ENCODE peak calls at places on chromosomes 2 and 18, in nine cellular contexts. W is gastrocnemius medialis, X is neural crest cell, K is IMR-90, U is GM06990, Q is astrocyte of the spinal cord, L is heart left ventricle, Y is foreskin keratinocyte, P is mucosa of descending colon. B is an unnamed sample.

GRCh38 chr2:23988371-23988770 is 21.5 kb upstream of the MFSD2B start:
- DNase-seq in W (no peak), X (no peak), K (peak; percentile 4), U (no peak), Q (no peak), L (no peak), Y (no peak), P (no peak), B (no peak)

GRCh38 chr2:241256168-241256545 is 59.3 kb downstream of the HDLBP start:
- DNase-seq in W (no peak), X (no peak), K (no peak), U (no peak), Q (no peak), L (no peak), Y (no peak), P (no peak), B (no peak)

GRCh38 chr18:67151366-67151765 is 365.2 kb downstream of the DSEL start:
- DNase-seq in W (no peak), X (peak; percentile 19), K (no peak), U (no peak), Q (no peak), L (no peak), Y (no peak), P (no peak), B (no peak)

GRCh38 chr2:162928356-162928755 is 89.8 kb upstream of the KCNH7 start:
- DNase-seq in W (no peak), X (no peak), K (no peak), U (no peak), Q (no peak), L (no peak), Y (peak; percentile 46), P (no peak), B (no peak)

GRCh38 chr18:63315879-63316278 is 3.7 kb downstream of the BCL2 start:
- DNase-seq in W (no peak), X (no peak), K (no peak), U (no peak), Q (no peak), L (no peak), Y (no peak), P (no peak), B (no peak)

GRCh38 chr2:100615471-100615870 is 52.7 kb downstream of the PDCL3 start:
- DNase-seq in W (no peak), X (no peak), K (no peak), U (no peak), Q (no peak), L (peak; percentile 29), Y (no peak), P (no peak), B (no peak)

GRCh38 chr2:202178342-202178958 is 59.9 kb downstream of the SUMO1 start:
- DNase-seq in W (peak; percentile 38), X (peak; percentile 61), K (peak; percentile 79), U (no peak), Q (peak; percentile 81), L (peak; percentile 35), Y (no peak), P (no peak), B (peak; percentile 54)

GRCh38 chr2:177543007-177543760 is 150.6 kb downstream of the AGPS start:
- DNase-seq in W (no peak), X (no peak), K (peak; percentile 81), U (no peak), Q (peak; percentile 92), L (no peak), Y (no peak), P (no peak), B (no peak)

GRCh38 chr2:52918551-52918950 is 849.1 kb upstream of the CHAC2 start:
- DNase-seq in W (no peak), X (no peak), K (peak; percentile 93), U (no peak), Q (peak; percentile 65), L (no peak), Y (peak; percentile 10), P (no peak), B (no peak)

GRCh38 chr2:166179201-166179600 is 51.4 kb upstream of the SCN1A start:
- DNase-seq in W (no peak), X (no peak), K (peak; percentile 35), U (no peak), Q (peak; percentile 47), L (no peak), Y (no peak), P (no peak), B (no peak)
- TF ChIP-seq CTCF in W (no peak), X (no peak), K (peak; percentile 54), U (no peak), Q (peak; percentile 21), L (peak; percentile 7), Y (peak; percentile 63), P (no peak), B (no peak)

GRCh38 chr2:171889808-171890207 is 4.2 kb downstream of the SLC25A12 start:
- DNase-seq in W (no peak), X (no peak), K (no peak), U (no peak), Q (no peak), L (no peak), Y (no peak), P (no peak), B (no peak)

GRCh38 chr2:171893196-171893823 is 734 bp downstream of the SLC25A12 start:
- DNase-seq in W (no peak), X (no peak), K (no peak), U (no peak), Q (no peak), L (no peak), Y (no peak), P (no peak), B (no peak)

GRCh38 chr2:171895781-171896180 is 1.7 kb upstream of the SLC25A12 start:
- DNase-seq in W (no peak), X (no peak), K (no peak), U (no peak), Q (no peak), L (no peak), Y (no peak), P (no peak), B (no peak)

GRCh38 chr2:171894612-171894947 is 536 bp upstream of the SLC25A12 start:
- DNase-seq in W (no peak), X (no peak), K (no peak), U (no peak), Q (no peak), L (no peak), Y (no peak), P (no peak), B (no peak)

DNA sequence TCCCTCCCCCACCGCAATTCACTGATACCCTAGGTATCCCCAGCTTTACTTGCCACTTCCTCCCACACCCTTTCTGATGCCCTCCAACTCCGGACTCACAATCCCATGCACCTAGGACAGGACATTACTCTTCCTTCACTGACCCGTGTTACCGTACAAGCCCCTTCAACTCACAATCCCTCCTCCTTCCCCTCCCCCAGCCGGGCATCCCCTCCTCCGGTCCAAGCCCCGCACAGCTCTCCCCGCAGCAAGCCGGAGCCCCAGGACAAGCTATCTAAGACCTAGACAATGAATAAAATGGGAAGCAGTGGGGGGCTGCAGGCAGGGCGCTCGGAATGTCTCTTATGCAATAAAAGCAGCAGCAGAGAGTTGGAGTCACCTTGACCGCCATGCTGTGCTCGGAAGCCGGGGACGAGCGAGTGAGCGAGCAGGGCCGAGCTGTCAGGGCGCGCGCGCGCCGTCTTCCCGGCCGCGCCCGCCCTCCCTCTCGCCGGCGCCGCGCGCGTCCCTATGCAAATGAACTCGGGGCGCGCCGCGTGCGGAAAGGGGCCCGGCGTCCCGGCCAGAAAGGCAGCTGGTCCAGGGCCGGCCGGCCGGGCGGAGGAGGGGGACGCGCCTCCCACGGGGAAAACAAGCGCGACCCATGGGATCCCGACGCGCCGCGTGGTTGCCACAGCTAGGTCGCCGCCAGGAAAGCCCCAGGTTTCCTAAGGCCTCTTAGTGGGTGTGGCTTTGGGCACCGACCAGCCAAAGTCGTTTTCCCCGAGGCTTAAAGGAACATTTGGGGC is at the start of gene SLC25A12:
- DNase-seq in W (peak; percentile 87), X (peak; percentile 65), K (peak; percentile 73), U (peak; percentile 91), Q (peak; percentile 79), L (peak; percentile 87), Y (peak; percentile 54), P (peak; percentile 89), B (peak; percentile 96)
- TF ChIP-seq CTCF in W (no peak), X (no peak), K (no peak), U (no peak), Q (no peak), L (no peak), Y (no peak), P (no peak), B (no peak)

DNA sequence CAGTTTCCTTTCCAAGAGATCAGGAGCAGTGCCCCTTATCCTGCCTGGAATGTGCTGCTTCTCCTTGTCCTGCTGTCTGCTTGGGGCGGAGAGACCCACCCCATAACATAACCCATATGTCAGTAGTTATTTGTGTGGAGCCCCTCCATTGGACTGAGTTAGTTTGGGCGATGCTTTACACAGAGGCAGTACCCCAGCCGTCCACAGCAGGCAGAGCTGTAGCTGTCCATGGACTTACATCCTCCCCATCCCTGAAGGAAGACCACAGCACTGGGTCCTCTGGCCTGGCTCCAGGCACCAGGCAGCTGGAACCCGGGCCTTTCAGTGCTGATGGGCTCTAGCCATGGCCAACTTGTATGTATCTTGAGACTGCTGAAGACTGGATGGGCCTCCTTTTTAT is 20.3 kb downstream of the GKN2 start:
- DNase-seq in W (no peak), X (no peak), K (no peak), U (no peak), Q (no peak), L (no peak), Y (no peak), P (no peak), B (no peak)
- TF ChIP-seq CTCF in W (no peak), X (no peak), K (no peak), U (no peak), Q (no peak), L (no peak), Y (no peak), P (no peak), B (no peak)

GRCh38 chr2:85647823-85648526 is 20.0 kb downstream of the SFTPB start:
- DNase-seq in W (no peak), X (no peak), K (no peak), U (no peak), Q (no peak), L (no peak), Y (no peak), P (no peak), B (peak; percentile 54)

GRCh38 chr2:85649201-85650190 is 18.5 kb downstream of the SFTPB start:
- DNase-seq in W (no peak), X (no peak), K (peak; percentile 79), U (no peak), Q (no peak), L (no peak), Y (no peak), P (no peak), B (no peak)

GRCh38 chr2:85650456-85650855 is 17.5 kb downstream of the SFTPB start:
- DNase-seq in W (no peak), X (no peak), K (no peak), U (no peak), Q (no peak), L (no peak), Y (no peak), P (no peak), B (no peak)

GRCh38 chr2:85651097-85651496 is 16.9 kb downstream of the SFTPB start:
- DNase-seq in W (no peak), X (no peak), K (no peak), U (no peak), Q (no peak), L (no peak), Y (no peak), P (no peak), B (no peak)

DNA sequence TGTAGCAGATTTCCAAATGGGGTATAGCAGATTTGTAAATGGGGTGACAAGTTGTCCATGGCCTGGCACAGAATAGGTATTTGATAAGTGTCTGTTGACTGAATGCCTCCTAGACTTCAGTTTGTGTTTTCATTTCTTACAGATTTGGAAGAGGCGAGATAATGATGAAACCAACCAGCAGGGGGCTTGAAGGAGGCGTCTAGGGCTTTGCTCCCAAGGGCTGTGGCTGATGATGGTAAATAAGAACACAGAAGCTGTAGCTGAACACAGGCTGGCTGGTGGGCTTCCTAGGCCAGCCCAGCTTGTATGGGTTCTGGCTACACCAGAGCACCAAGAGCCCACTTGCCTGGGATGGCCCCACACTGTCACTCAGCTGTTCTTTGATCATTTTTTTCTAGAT is 19.4 kb downstream of the SFTPB start:
- DNase-seq in W (no peak), X (peak; percentile 36), K (peak; percentile 70), U (no peak), Q (peak; percentile 58), L (peak; percentile 37), Y (no peak), P (no peak), B (no peak)
- TF ChIP-seq CTCF in W (peak; percentile 17), X (peak; percentile 57), K (peak; percentile 65), U (peak; percentile 48), Q (peak; percentile 59), L (peak; percentile 47), Y (peak; percentile 55), P (no peak), B (no peak)

B was measured in GM20000.